ENCODE peak calls at places on chromosomes 4 and X, in seven cellular contexts. U is C1 segment of cervical spinal cord; F is hypothalamus; K is nephron progenitor cell; R is CD4-positive, alpha-beta T cell; M is NAMALWA; A is H9. V is an unnamed sample.

GRCh38 chr4:5824635-5825034 is 68.3 kb downstream of the CRMP1 start:
- DNase-seq in U (no peak), F (no peak), K (no peak), R (no peak), M (peak), A (no peak), V (no peak)

GRCh38 chr4:76532810-76533209 is 97.8 kb downstream of the SHROOM3 start:
- DNase-seq in U (no peak), F (no peak), K (no peak), R (no peak), M (no peak), A (no peak), V (no peak)

GRCh38 chrX:69152398-69152797 is 12.9 kb downstream of the PJA1 start:
- DNase-seq in U (peak), F (peak), K (no peak), R (no peak), M (no peak), A (peak), V (peak)

GRCh38 chr4:48778431-48779094 is 1.5 kb downstream of the FRYL start:
- DNase-seq in U (no peak), F (no peak), K (no peak), R (no peak), M (peak), A (no peak), V (no peak)

GRCh38 chr4:71472946-71473345 is 134.1 kb downstream of the SLC4A4 start:
- DNase-seq in U (no peak), F (no peak), K (no peak), R (no peak), M (no peak), A (no peak), V (no peak)

GRCh38 chr4:152605641-152606304 is 69.9 kb upstream of the FBXW7 start:
- DNase-seq in U (no peak), F (no peak), K (no peak), R (no peak), M (no peak), A (no peak), V (no peak)

GRCh38 chr4:34158883-34159282 is 2085.4 kb downstream of the ARAP2 start:
- DNase-seq in U (no peak), F (no peak), K (no peak), R (no peak), M (no peak), A (no peak), V (no peak)

GRCh38 chrX:112087545-112087944 is 5.0 kb upstream of the TRPC5 start:
- DNase-seq in U (no peak), F (no peak), K (no peak), R (no peak), M (no peak), A (no peak), V (no peak)

GRCh38 chr4:38765391-38765790 is 17.4 kb downstream of the TLR10 start:
- DNase-seq in U (no peak), F (no peak), K (no peak), R (no peak), M (no peak), A (no peak), V (no peak)

GRCh38 chrX:3268804-3269203 is 77.6 kb downstream of the MXRA5 start:
- DNase-seq in U (no peak), F (no peak), K (no peak), R (no peak), M (no peak), A (no peak), V (no peak)

GRCh38 chr4:53905935-53906377 is 158.4 kb downstream of the CHIC2 start:
- DNase-seq in U (no peak), F (peak), K (peak), R (no peak), M (peak), A (peak), V (peak)

GRCh38 chr4:160872491-160872890 is 1291.3 kb downstream of the FSTL5 start:
- DNase-seq in U (no peak), F (no peak), K (no peak), R (no peak), M (no peak), A (no peak), V (no peak)

GRCh38 chr4:152328595-152328994 is 207.3 kb downstream of the FBXW7 start:
- DNase-seq in U (no peak), F (no peak), K (no peak), R (no peak), M (no peak), A (no peak), V (no peak)

GRCh38 chrX:132022115-132022862 is 813 bp upstream of the STK26 start:
- DNase-seq in U (no peak), F (no peak), K (no peak), R (no peak), M (peak), A (no peak), V (no peak)

GRCh38 chrX:21479695-21480280 is 105.6 kb downstream of the CNKSR2 start:
- DNase-seq in U (peak), F (no peak), K (peak), R (no peak), M (peak), A (no peak), V (peak)

GRCh38 chr4:11765849-11766453 is 337.3 kb upstream of the HS3ST1 start:
- DNase-seq in U (no peak), F (no peak), K (peak), R (no peak), M (peak), A (peak), V (peak)

GRCh38 chr4:144778364-144778763 is 132.4 kb downstream of the HHIP start:
- DNase-seq in U (no peak), F (no peak), K (no peak), R (no peak), M (no peak), A (no peak), V (no peak)

GRCh38 chrX:1389181-1389992 is 2.5 kb downstream of the SLC25A6 start:
- DNase-seq in U (no peak), F (no peak), K (no peak), R (no peak), M (no peak), A (no peak), V (no peak)

GRCh38 chr4:40594261-40595178 is 35.1 kb downstream of the RBM47 start:
- DNase-seq in U (no peak), F (no peak), K (no peak), R (no peak), M (no peak), A (no peak), V (no peak)

GRCh38 chr4:87543835-87544461 is 14.8 kb upstream of the SPARCL1 start:
- DNase-seq in U (no peak), F (no peak), K (no peak), R (no peak), M (no peak), A (no peak), V (no peak)

GRCh38 chr4:28229092-28229491 is 1368.5 kb downstream of the STIM2 start:
- DNase-seq in U (no peak), F (no peak), K (no peak), R (no peak), M (no peak), A (no peak), V (no peak)

GRCh38 chr4:15198070-15198727 is 195.9 kb downstream of the CPEB2 start:
- DNase-seq in U (no peak), F (no peak), K (no peak), R (no peak), M (no peak), A (peak), V (no peak)

GRCh38 chrX:130645955-130646583 is 244.3 kb downstream of the RBMX2 start:
- DNase-seq in U (no peak), F (no peak), K (no peak), R (no peak), M (no peak), A (no peak), V (no peak)

GRCh38 chrX:71181558-71181909 is 36.9 kb downstream of the NLGN3 start:
- DNase-seq in U (no peak), F (no peak), K (no peak), R (peak), M (no peak), A (peak), V (no peak)

GRCh38 chrX:107676559-107677378 is 48.5 kb downstream of the PRPS1 start:
- DNase-seq in U (peak), F (peak), K (peak), R (no peak), M (peak), A (no peak), V (no peak)

GRCh38 chrX:119363391-119363790 is 35.7 kb upstream of the SLC25A43 start:
- DNase-seq in U (no peak), F (no peak), K (no peak), R (no peak), M (no peak), A (no peak), V (no peak)

GRCh38 chrX:115494133-115494532 is 66.8 kb upstream of the PLS3 start:
- DNase-seq in U (no peak), F (peak), K (no peak), R (no peak), M (no peak), A (no peak), V (peak)

GRCh38 chr4:184473265-184473514 is 1.2 kb downstream of the IRF2 start:
- DNase-seq in U (no peak), F (no peak), K (no peak), R (no peak), M (no peak), A (no peak), V (no peak)

GRCh38 chrX:46649421-46650260 is 76.1 kb downstream of the CHST7 start:
- DNase-seq in U (no peak), F (peak), K (no peak), R (no peak), M (no peak), A (peak), V (no peak)

GRCh38 chr4:125891597-125892258 is 577.0 kb downstream of the FAT4 start:
- DNase-seq in U (no peak), F (no peak), K (no peak), R (no peak), M (no peak), A (no peak), V (no peak)

GRCh38 chrX:148681605-148682004 is 181.2 kb downstream of the AFF2 start:
- DNase-seq in U (no peak), F (no peak), K (no peak), R (no peak), M (peak), A (no peak), V (no peak)

GRCh38 chr4:182144621-182145359 is 98.4 kb upstream of the TENM3 start:
- DNase-seq in U (no peak), F (no peak), K (peak), R (no peak), M (no peak), A (peak), V (no peak)

GRCh38 chr4:130608121-130608520 is 1512.2 kb downstream of the C4orf33 start:
- DNase-seq in U (no peak), F (no peak), K (no peak), R (no peak), M (peak), A (no peak), V (no peak)

GRCh38 chrX:43139645-43140044 is 361.7 kb upstream of the PPP1R2C start:
- DNase-seq in U (no peak), F (no peak), K (no peak), R (no peak), M (no peak), A (no peak), V (no peak)

GRCh38 chr4:99868126-99868596 is 26.1 kb downstream of the LAMTOR3 start:
- DNase-seq in U (no peak), F (no peak), K (no peak), R (no peak), M (no peak), A (peak), V (no peak)

GRCh38 chr4:112098841-112099240 is 46.4 kb upstream of the FAM241A start:
- DNase-seq in U (no peak), F (no peak), K (no peak), R (no peak), M (no peak), A (no peak), V (no peak)

GRCh38 chr4:1939664-1940509 is 68.7 kb downstream of the NSD2 start:
- DNase-seq in U (no peak), F (no peak), K (no peak), R (no peak), M (no peak), A (no peak), V (no peak)

GRCh38 chrX:101347859-101348451 is 587 bp downstream of the TIMM8A start:
- DNase-seq in U (no peak), F (peak), K (no peak), R (no peak), M (peak), A (no peak), V (no peak)

GRCh38 chr4:55543858-55544257 is 2.9 kb downstream of the CLOCK start:
- DNase-seq in U (no peak), F (no peak), K (no peak), R (no peak), M (peak), A (no peak), V (no peak)

V was measured in NCI-H748 treated with DMSO at 0.1 percent for 48 hours.